ENCODE peak calls at places on chromosomes 1 and 21, in four cellular contexts. X is GM04504, E is GM12865, W is left cardiac atrium. M is an unnamed sample.

GRCh38 chr21:37365657-37366487 is 701 bp upstream of the DYRK1A start:
- DNase-seq in X (no peak), E (peak), W (peak), M (peak)

GRCh38 chr1:62643283-62643682 is 44.9 kb downstream of the DOCK7 start:
- DNase-seq in X (no peak), E (no peak), W (no peak), M (no peak)

GRCh38 chr1:17207966-17208418 is 3.1 kb downstream of the PADI1 start:
- DNase-seq in X (peak), E (peak), W (no peak), M (peak)

GRCh38 chr1:101158424-101158823 is 78.4 kb upstream of the S1PR1 start:
- DNase-seq in X (no peak), E (no peak), W (no peak), M (no peak)

GRCh38 chr1:20110679-20111078 is 8.7 kb downstream of the PLA2G2D start:
- DNase-seq in X (no peak), E (no peak), W (peak), M (no peak)

GRCh38 chr1:47951026-47951425 is 46.2 kb downstream of the TRABD2B start:
- DNase-seq in X (no peak), E (no peak), W (no peak), M (no peak)

GRCh38 chr21:18249542-18250152 is 5.0 kb downstream of the CHODL start:
- DNase-seq in X (no peak), E (no peak), W (no peak), M (no peak)

GRCh38 chr1:51989582-51990477 is 670 bp downstream of the RAB3B start:
- DNase-seq in X (no peak), E (no peak), W (no peak), M (no peak)

GRCh38 chr1:167003711-167004110 is 14.6 kb downstream of the MAEL start:
- DNase-seq in X (no peak), E (no peak), W (no peak), M (no peak)

GRCh38 chr1:95006681-95007080 is 66.1 kb downstream of the ALG14 start:
- DNase-seq in X (no peak), E (no peak), W (no peak), M (no peak)

GRCh38 chr1:216804107-216804506 is 80.9 kb upstream of the ESRRG start:
- DNase-seq in X (no peak), E (no peak), W (no peak), M (no peak)

GRCh38 chr1:12541274-12542137 is 76.5 kb downstream of the DHRS3 start:
- DNase-seq in X (no peak), E (no peak), W (peak), M (peak)

GRCh38 chr1:108200627-108201106 is 524 bp upstream of the SLC25A24 start:
- DNase-seq in X (peak), E (peak), W (peak), M (no peak)

GRCh38 chr1:201874672-201875071 is 14.0 kb upstream of the SHISA4 start:
- DNase-seq in X (no peak), E (no peak), W (no peak), M (no peak)

GRCh38 chr1:151145158-151146071 is 1.0 kb downstream of the SEMA6C start:
- DNase-seq in X (no peak), E (no peak), W (no peak), M (peak)

M was measured in Right ventricle myocardium superior.